ENCODE peak calls at places on chromosomes 16 and 17, in four cellular contexts. One of them, this sample, is unnamed. For H3K4me1 and H3K27me3, the result is how much of the 10 kb centered on the place peaks cover.

GRCh38 chr17:6507535-6507934 is 48.8 kb downstream of the PITPNM3 start:
- DNase-seq in prostate gland: no peak
- DNase-seq in stomach: no peak
- DNase-seq in upper lobe of left lung: no peak
- DNase-seq in this sample: peak

GRCh38 chr17:3887811-3888210 is 5.0 kb downstream of the CAMKK1 start:
- DNase-seq in stomach: no peak
- DNase-seq in upper lobe of left lung: no peak
- DNase-seq in prostate gland: no peak
- DNase-seq in this sample: no peak

GRCh38 chr16:68786685-68787418 is 49.8 kb downstream of the CDH1 start:
- DNase-seq in stomach: no peak
- DNase-seq in upper lobe of left lung: no peak
- DNase-seq in prostate gland: peak
- DNase-seq in this sample: peak

GRCh38 chr17:60103957-60104356 is 25.2 kb upstream of the HEATR6 start:
- DNase-seq in stomach: no peak
- DNase-seq in upper lobe of left lung: no peak
- DNase-seq in prostate gland: no peak
- DNase-seq in this sample: no peak

GRCh38 chr16:35195864-35196216 is 1736.4 kb downstream of the TP53TG3F start:
- DNase-seq in prostate gland: no peak
- DNase-seq in upper lobe of left lung: no peak
- DNase-seq in stomach: no peak
- DNase-seq in this sample: no peak

GRCh38 chr17:7324438-7324779 is 4.7 kb downstream of the NEURL4 start:
- DNase-seq in prostate gland: no peak
- DNase-seq in stomach: no peak
- DNase-seq in upper lobe of left lung: no peak
- DNase-seq in this sample: no peak

GRCh38 chr17:75182319-75182568 is 515 bp downstream of the SUMO2 start:
- DNase-seq in upper lobe of left lung: no peak
- DNase-seq in stomach: peak
- DNase-seq in prostate gland: no peak
- DNase-seq in this sample: no peak

GRCh38 chr17:17146791-17147406 is 59.2 kb downstream of the PLD6 start:
- DNase-seq in prostate gland: no peak
- DNase-seq in stomach: no peak
- DNase-seq in upper lobe of left lung: no peak
- DNase-seq in this sample: no peak

GRCh38 chr16:47565454-47565853 is 104.3 kb downstream of the PHKB start:
- DNase-seq in prostate gland: no peak
- DNase-seq in upper lobe of left lung: peak
- DNase-seq in stomach: no peak
- DNase-seq in this sample: peak

GRCh38 chr16:68739964-68740627 is 3.0 kb downstream of the CDH1 start:
- DNase-seq in prostate gland: no peak
- DNase-seq in upper lobe of left lung: no peak
- DNase-seq in stomach: no peak
- DNase-seq in this sample: no peak

GRCh38 chr17:42529054-42529453 is 7.0 kb upstream of the NAGLU start:
- DNase-seq in prostate gland: no peak
- DNase-seq in stomach: no peak
- DNase-seq in upper lobe of left lung: no peak
- DNase-seq in this sample: no peak

GRCh38 chr16:52545157-52545543 is 1.8 kb downstream of the TOX3 start:
- DNase-seq in upper lobe of left lung: no peak
- DNase-seq in prostate gland: no peak
- DNase-seq in stomach: no peak
- DNase-seq in this sample: no peak

GRCh38 chr17:81890447-81891302 is 711 bp downstream of the ALYREF start:
- DNase-seq in upper lobe of left lung: no peak
- DNase-seq in prostate gland: no peak
- DNase-seq in stomach: no peak
- DNase-seq in this sample: peak

GRCh38 chr17:77488531-77489238 is 347.9 kb downstream of the SEC14L1 start:
- DNase-seq in prostate gland: no peak
- DNase-seq in stomach: no peak
- DNase-seq in upper lobe of left lung: no peak
- DNase-seq in this sample: peak

GRCh38 chr16:12964466-12964865 is 63.1 kb downstream of the SHISA9 start:
- DNase-seq in prostate gland: no peak
- DNase-seq in stomach: no peak
- DNase-seq in upper lobe of left lung: no peak
- DNase-seq in this sample: no peak

GRCh38 chr17:78818932-78819331 is 21.7 kb downstream of the USP36 start:
- DNase-seq in stomach: peak
- DNase-seq in upper lobe of left lung: peak
- DNase-seq in prostate gland: no peak
- DNase-seq in this sample: no peak

GRCh38 chr16:2530629-2531318 is 434 bp downstream of the CEMP1 start:
- DNase-seq in upper lobe of left lung: no peak
- DNase-seq in stomach: no peak
- DNase-seq in prostate gland: no peak
- DNase-seq in this sample: no peak

GRCh38 chr17:79196913-79197312 is 122.3 kb downstream of the ENGASE start:
- DNase-seq in stomach: no peak
- DNase-seq in prostate gland: no peak
- DNase-seq in upper lobe of left lung: no peak
- DNase-seq in this sample: no peak

GRCh38 chr16:58127033-58127556 is 2.1 kb downstream of the CFAP20 start:
- DNase-seq in stomach: no peak
- DNase-seq in prostate gland: no peak
- DNase-seq in upper lobe of left lung: peak
- DNase-seq in this sample: no peak

GRCh38 chr16:89581861-89582563 is 6.5 kb downstream of the CPNE7 start:
- DNase-seq in prostate gland: peak
- DNase-seq in stomach: peak
- DNase-seq in upper lobe of left lung: peak
- DNase-seq in this sample: no peak

GRCh38 chr16:10927497-10928112 is 14.7 kb downstream of the DEXI start:
- DNase-seq in stomach: no peak
- DNase-seq in prostate gland: no peak
- DNase-seq in upper lobe of left lung: no peak
- DNase-seq in this sample: no peak

GRCh38 chr17:7750321-7750821 is 32.8 kb downstream of the DNAH2 start:
- DNase-seq in prostate gland: no peak
- DNase-seq in upper lobe of left lung: no peak
- DNase-seq in stomach: no peak
- DNase-seq in this sample: no peak

GRCh38 chr17:78557598-78558039 is 19.6 kb downstream of the DNAH17 start:
- DNase-seq in stomach: no peak
- DNase-seq in prostate gland: no peak
- DNase-seq in upper lobe of left lung: no peak
- DNase-seq in this sample: no peak

GRCh38 chr16:28180660-28181556 is 30.9 kb downstream of the XPO6 start:
- DNase-seq in prostate gland: no peak
- DNase-seq in upper lobe of left lung: no peak
- DNase-seq in stomach: no peak
- DNase-seq in this sample: no peak

GRCh38 chr17:7191571-7192270 is 12.6 kb upstream of the ASGR1 start:
- DNase-seq in upper lobe of left lung: peak
- DNase-seq in stomach: no peak
- DNase-seq in prostate gland: no peak
- DNase-seq in this sample: no peak

GRCh38 chr17:29368926-29369325 is 21.2 kb upstream of the TAOK1 start:
- DNase-seq in prostate gland: no peak
- DNase-seq in stomach: no peak
- DNase-seq in upper lobe of left lung: peak
- DNase-seq in this sample: no peak

GRCh38 chr17:1658100-1658499 is 8.4 kb upstream of the RILP start:
- DNase-seq in upper lobe of left lung: no peak
- DNase-seq in prostate gland: no peak
- DNase-seq in stomach: no peak
- DNase-seq in this sample: no peak

GRCh38 chr17:2054262-2054739 is 602 bp upstream of the HIC1 start:
- DNase-seq in stomach: no peak
- DNase-seq in prostate gland: no peak
- DNase-seq in upper lobe of left lung: no peak
- DNase-seq in this sample: peak

GRCh38 chr17:76266244-76266938 is 1.2 kb downstream of the UBALD2 start:
- DNase-seq in upper lobe of left lung: peak
- DNase-seq in prostate gland: peak
- DNase-seq in stomach: no peak
- DNase-seq in this sample: no peak

GRCh38 chr17:76268991-76269981 is 4.1 kb downstream of the UBALD2 start:
- DNase-seq in upper lobe of left lung: no peak
- DNase-seq in stomach: no peak
- DNase-seq in prostate gland: no peak
- DNase-seq in this sample: no peak

GRCh38 chr17:76270127-76270592 is 5.0 kb downstream of the UBALD2 start:
- DNase-seq in stomach: no peak
- DNase-seq in prostate gland: no peak
- DNase-seq in upper lobe of left lung: no peak
- DNase-seq in this sample: no peak

GRCh38 chr17:76267051-76267576 is 2.0 kb downstream of the UBALD2 start:
- DNase-seq in prostate gland: no peak
- DNase-seq in upper lobe of left lung: no peak
- DNase-seq in stomach: no peak
- DNase-seq in this sample: no peak

GRCh38 chr17:76268015-76268749 is 3.0 kb downstream of the UBALD2 start:
- DNase-seq in stomach: peak
- DNase-seq in prostate gland: peak
- DNase-seq in upper lobe of left lung: peak
- DNase-seq in this sample: peak
- TF ChIP-seq POLR2AphosphoS5 in stomach: peak
- TF ChIP-seq POLR2AphosphoS5 in prostate gland: peak
- TF ChIP-seq POLR2AphosphoS5 in upper lobe of left lung: peak
- TF ChIP-seq POLR2AphosphoS5 in this sample: peak

GRCh38 chr17:45147581-45148182 is 593 bp upstream of the HEXIM1 start:
- DNase-seq in stomach: peak
- DNase-seq in upper lobe of left lung: peak
- DNase-seq in prostate gland: peak
- DNase-seq in this sample: peak

GRCh38 chr17:45149669-45150603 is 1.7 kb downstream of the HEXIM1 start:
- DNase-seq in prostate gland: peak
- DNase-seq in upper lobe of left lung: peak
- DNase-seq in stomach: peak
- DNase-seq in this sample: peak

GRCh38 chr17:45149037-45149668 is 878 bp downstream of the HEXIM1 start:
- DNase-seq in stomach: peak
- DNase-seq in upper lobe of left lung: peak
- DNase-seq in prostate gland: peak
- DNase-seq in this sample: peak

GRCh38 chr17:45147102-45147580 is 1.1 kb upstream of the HEXIM1 start:
- DNase-seq in upper lobe of left lung: no peak
- DNase-seq in stomach: peak
- DNase-seq in prostate gland: no peak
- DNase-seq in this sample: no peak

DNA sequence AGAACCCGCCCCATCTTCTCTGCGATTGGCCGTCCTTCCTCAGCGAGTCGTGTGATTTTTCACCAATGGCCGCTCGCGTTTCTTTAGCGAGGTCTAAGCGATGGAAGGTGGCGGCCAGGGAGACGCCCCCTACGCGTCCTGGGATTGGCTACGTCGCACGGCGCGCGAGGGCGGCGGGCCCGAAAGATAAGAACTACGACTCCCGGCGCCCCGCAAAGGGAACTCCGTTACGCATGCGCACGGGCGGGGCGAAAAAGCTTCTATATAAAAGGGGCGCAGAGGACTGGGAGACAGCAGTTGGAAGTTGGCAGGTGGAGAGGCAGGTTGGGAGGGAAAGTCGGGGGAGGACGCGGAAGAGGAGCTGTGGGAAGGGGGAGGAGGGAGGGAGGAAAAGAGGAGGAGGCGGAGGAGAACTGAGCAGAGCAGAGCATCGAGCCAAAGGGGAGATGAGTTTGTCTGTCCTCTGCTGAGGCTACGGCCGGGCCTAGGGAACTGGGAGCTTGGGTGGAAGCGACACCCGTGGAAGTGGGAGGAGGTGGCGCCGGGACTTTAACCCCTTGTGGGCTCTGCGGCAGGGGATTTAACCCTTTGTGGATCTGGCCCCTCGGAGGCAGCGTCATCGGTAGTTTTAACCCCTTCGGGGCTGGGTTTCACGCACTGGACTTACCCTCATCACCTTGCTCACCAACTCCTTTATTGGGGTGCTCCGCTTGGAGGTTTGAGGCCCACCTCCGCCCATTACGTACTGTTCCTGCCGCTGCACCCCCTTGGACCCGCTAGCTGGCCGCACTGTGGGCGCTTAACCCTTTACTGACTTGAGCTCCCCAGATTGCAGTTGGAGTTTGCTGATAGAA is at the start of gene HEXIM1:
- DNase-seq in prostate gland: peak
- DNase-seq in upper lobe of left lung: peak
- DNase-seq in stomach: peak
- DNase-seq in this sample: peak
- H3K4me1 ChIP-seq in prostate gland: under half
- H3K4me1 ChIP-seq in upper lobe of left lung: half or more
- H3K4me1 ChIP-seq in stomach: under half
- H3K4me1 ChIP-seq in this sample: under half

DNA sequence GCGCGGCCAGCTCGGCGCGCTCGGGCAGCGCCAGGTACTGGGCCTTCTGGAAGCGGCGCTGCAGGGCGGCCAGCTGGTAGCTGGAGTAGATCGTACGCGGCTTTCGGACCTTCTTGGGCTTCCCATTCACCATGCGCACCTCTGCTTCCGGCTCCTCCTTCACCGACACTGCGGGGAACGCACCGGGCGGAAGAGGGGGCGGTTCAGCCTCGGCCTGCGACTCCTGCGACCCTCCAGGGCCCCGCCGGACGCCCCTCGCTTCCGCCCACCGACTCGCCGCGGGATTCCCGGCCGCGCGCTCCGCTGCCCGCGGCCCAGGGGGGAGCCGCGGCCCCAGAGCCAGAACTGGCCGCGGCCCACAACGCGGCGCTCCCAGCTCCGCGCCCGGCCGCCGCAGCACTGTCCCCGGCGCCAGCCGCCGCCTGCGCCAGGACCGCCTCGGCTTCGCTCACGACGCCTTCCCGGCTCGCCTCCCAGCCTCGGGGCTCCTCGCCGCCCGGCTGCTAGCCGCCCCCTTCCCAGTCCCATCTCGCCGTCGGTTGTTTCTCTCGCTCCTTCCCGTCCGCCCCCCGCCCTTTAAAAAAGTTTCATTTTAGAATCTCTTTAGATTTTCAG is 1.5 kb downstream of the DLX3 start:
- DNase-seq in stomach: peak
- DNase-seq in upper lobe of left lung: peak
- DNase-seq in prostate gland: peak
- DNase-seq in this sample: no peak
- H3K27me3 ChIP-seq in stomach: under half
- H3K27me3 ChIP-seq in upper lobe of left lung: half or more
- H3K27me3 ChIP-seq in prostate gland: under half
- H3K27me3 ChIP-seq in this sample: half or more

DNA sequence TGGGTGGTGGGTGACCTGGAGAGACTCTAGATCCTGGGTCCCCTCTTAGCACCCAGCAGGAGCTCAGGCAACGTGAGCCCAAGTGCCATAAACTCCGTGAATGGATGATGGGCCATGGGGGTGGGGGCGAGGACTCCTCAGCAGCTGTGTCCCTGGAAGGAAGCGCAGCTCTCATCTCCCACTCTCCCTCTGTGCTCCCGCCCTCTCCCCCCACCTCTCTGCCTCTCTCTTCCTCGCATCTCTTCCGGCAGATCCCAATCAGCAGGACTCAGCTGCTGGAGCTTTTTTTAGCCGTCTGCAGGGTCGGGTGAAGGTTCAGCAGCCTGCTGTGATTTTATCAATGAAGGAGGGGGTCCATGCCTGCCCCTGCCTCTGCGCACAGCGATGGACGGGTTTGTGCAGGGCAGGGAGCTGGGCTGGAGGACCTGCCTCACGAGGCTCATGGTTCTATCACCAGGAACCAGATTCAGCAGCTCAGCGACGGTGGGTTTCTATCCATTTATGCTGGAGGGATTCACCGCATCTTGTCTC is 8.3 kb downstream of the CCR7 start:
- DNase-seq in stomach: peak
- DNase-seq in prostate gland: no peak
- DNase-seq in upper lobe of left lung: no peak
- DNase-seq in this sample: no peak
- TF ChIP-seq POLR2AphosphoS5 in stomach: no peak
- TF ChIP-seq POLR2AphosphoS5 in prostate gland: no peak
- TF ChIP-seq POLR2AphosphoS5 in upper lobe of left lung: peak
- TF ChIP-seq POLR2AphosphoS5 in this sample: no peak